ENCODE peak calls at places on chromosome 2, in five cellular contexts. D is activated T-cell treated with anti-CD3 and anti-CD28 coated beads for 48 hours; U is ureter; G is SW 1271; I is activated CD4-positive, alpha-beta T cell treated with anti-CD3 and anti-CD28 coated beads for 4 hours. V is an unnamed sample.

GRCh38 chr2:149169653-149170052 is 131.2 kb downstream of the LYPD6B start:
- DNase-seq in U (peak; percentile 75), I (no peak), D (no peak), G (no peak), V (peak; percentile 24)

GRCh38 chr2:43653506-43653905 is 16.4 kb downstream of the PLEKHH2 start:
- DNase-seq in G (no peak), U (no peak), I (no peak), D (no peak), V (no peak)

GRCh38 chr2:241882090-241882625 is 12.6 kb downstream of the RTP5 start:
- DNase-seq in G (no peak), U (peak; percentile 73), I (peak; percentile 76), D (peak; percentile 71), V (no peak)

GRCh38 chr2:120384486-120385354 is 38.8 kb downstream of the INHBB start:
- DNase-seq in D (no peak), G (no peak), I (no peak), U (no peak), V (no peak)

GRCh38 chr2:151560289-151560688 is 150.6 kb downstream of the RIF1 start:
- DNase-seq in I (no peak), U (no peak), G (no peak), D (no peak), V (no peak)

GRCh38 chr2:110116033-110116710 is 550 bp upstream of the MALL start:
- DNase-seq in D (no peak), U (no peak), I (no peak), G (no peak), V (no peak)

GRCh38 chr2:223420048-223420447 is 182.1 kb downstream of the SCG2 start:
- DNase-seq in D (no peak), G (no peak), U (no peak), I (no peak), V (no peak)

GRCh38 chr2:36354816-36355156 is 792 bp upstream of the CRIM1 start:
- DNase-seq in D (no peak), G (no peak), U (no peak), I (no peak), V (no peak)

GRCh38 chr2:207214446-207214845 is 48.7 kb upstream of the KLF7 start:
- DNase-seq in U (no peak), G (no peak), D (no peak), I (no peak), V (no peak)

GRCh38 chr2:228227466-228227865 is 46.0 kb upstream of the SPHKAP start:
- DNase-seq in D (no peak), U (no peak), I (no peak), G (no peak), V (no peak)

V was measured in putamen.